ENCODE peak calls at places on chromosome 7, in six cellular contexts. Q is Calu3, I is upper lobe of right lung, S is progenitor cell of endocrine pancreas, Y is Peyer's patch, M is GM12865. G is an unnamed sample.
A peak's percentile ranks its signal among the peaks of the same experiment; 100 is the strongest.

GRCh38 chr7:77940647-77941046 is 142.1 kb downstream of the PHTF2 start:
- DNase-seq in S (no peak), Q (peak; percentile 7), I (no peak), M (peak; percentile 31), Y (no peak), G (no peak)

GRCh38 chr7:148962823-148963582 is 65.3 kb downstream of the PDIA4 start:
- DNase-seq in S (peak; percentile 17), M (peak; percentile 74), I (peak; percentile 76), Q (peak; percentile 48), Y (peak; percentile 72), G (no peak)

GRCh38 chr7:50418086-50418515 is 32.0 kb downstream of the FIGNL1 start:
- DNase-seq in I (peak; percentile 79), Y (peak; percentile 63), S (peak; percentile 63), M (peak; percentile 89), Q (peak; percentile 90), G (peak; percentile 63)

GRCh38 chr7:130494480-130494879 is 2.6 kb downstream of the MEST start:
- DNase-seq in Y (no peak), M (no peak), Q (no peak), I (no peak), S (no peak), G (no peak)

GRCh38 chr7:139855498-139856270 is 26.6 kb downstream of the TBXAS1 start:
- DNase-seq in Q (no peak), S (no peak), M (peak; percentile 59), Y (no peak), I (no peak), G (peak; percentile 85)

GRCh38 chr7:142567201-142567600 is 182.1 kb upstream of the PRSS1 start:
- DNase-seq in Y (no peak), Q (no peak), M (no peak), I (no peak), S (no peak), G (no peak)

GRCh38 chr7:113087278-113087998 is 811 bp upstream of the GPR85 start:
- DNase-seq in Y (no peak), S (no peak), I (no peak), Q (no peak), M (no peak), G (no peak)

GRCh38 chr7:80781561-80781979 is 137.3 kb downstream of the SEMA3C start:
- DNase-seq in M (no peak), Y (no peak), S (no peak), I (no peak), Q (no peak), G (no peak)

GRCh38 chr7:143367972-143368371 is 5.5 kb upstream of the FAM131B start:
- DNase-seq in Y (peak; percentile 93), M (no peak), I (no peak), S (no peak), Q (peak; percentile 93), G (no peak)

GRCh38 chr7:140564643-140565042 is 76.0 kb downstream of the DENND2A start:
- DNase-seq in Y (no peak), M (peak; percentile 11), I (no peak), Q (peak; percentile 45), S (no peak), G (no peak)

GRCh38 chr7:99459087-99459486 is 6.9 kb downstream of the ATP5MF start:
- DNase-seq in Q (no peak), S (no peak), Y (no peak), I (no peak), M (peak; percentile 48), G (no peak)

GRCh38 chr7:81211617-81212016 is 292.8 kb upstream of the SEMA3C start:
- DNase-seq in I (no peak), Y (no peak), M (no peak), S (no peak), Q (no peak), G (no peak)

GRCh38 chr7:142323706-142324105 is 65.8 kb upstream of the PRSS58 start:
- DNase-seq in M (peak; percentile 10), I (no peak), S (peak; percentile 40), Y (peak; percentile 58), Q (peak; percentile 67), G (no peak)

GRCh38 chr7:95066736-95067530 is 159.5 kb downstream of the PPP1R9A start:
- DNase-seq in I (no peak), Y (no peak), M (no peak), Q (no peak), S (no peak), G (no peak)

GRCh38 chr7:142887282-142888015 is 1.9 kb upstream of the TRPV6 start:
- DNase-seq in Q (no peak), I (peak; percentile 25), M (no peak), Y (peak; percentile 24), S (no peak), G (no peak)

GRCh38 chr7:2905027-2905426 is 60.9 kb upstream of the GNA12 start:
- DNase-seq in I (no peak), M (no peak), Y (no peak), Q (no peak), S (no peak), G (no peak)

GRCh38 chr7:115274-115911 is 77.0 kb upstream of the FAM20C start:
- DNase-seq in M (no peak), I (peak; percentile 76), S (no peak), Y (no peak), Q (no peak), G (peak; percentile 76)

GRCh38 chr7:115782716-115783460 is 247.7 kb downstream of the TFEC start:
- DNase-seq in M (no peak), I (no peak), S (no peak), Q (no peak), Y (no peak), G (no peak)

GRCh38 chr7:158394936-158395335 is 192.7 kb downstream of the PTPRN2 start:
- DNase-seq in I (peak; percentile 76), S (peak; percentile 63), Y (peak; percentile 72), Q (peak; percentile 45), M (no peak), G (no peak)

GRCh38 chr7:15801565-15801964 is 115.1 kb upstream of the MEOX2 start:
- DNase-seq in I (no peak), S (no peak), M (no peak), Q (no peak), Y (no peak), G (no peak)

GRCh38 chr7:73429622-73430505 is 3.7 kb upstream of the FZD9 start:
- DNase-seq in S (no peak), Q (no peak), I (no peak), M (no peak), Y (no peak), G (no peak)

GRCh38 chr7:98180751-98181150 is 30.5 kb upstream of the BHLHA15 start:
- DNase-seq in Y (no peak), Q (no peak), I (no peak), M (no peak), S (no peak), G (no peak)

GRCh38 chr7:156942708-156943090 is 6.8 kb upstream of the NOM1 start:
- DNase-seq in Q (peak; percentile 56), S (no peak), I (no peak), M (no peak), Y (no peak), G (no peak)

GRCh38 chr7:143287935-143288826 is at the start of gene CASP2:
- DNase-seq in S (peak; percentile 98), I (peak; percentile 100), M (peak; percentile 99), Q (peak; percentile 98), Y (peak; percentile 99), G (peak; percentile 95)

GRCh38 chr7:35039343-35039742 is 2.1 kb upstream of the DPY19L1 start:
- DNase-seq in M (no peak), I (no peak), Y (no peak), Q (no peak), S (no peak), G (no peak)

GRCh38 chr7:128157906-128158305 is 83.2 kb upstream of the LEP start:
- DNase-seq in I (no peak), Q (no peak), Y (no peak), S (no peak), M (no peak), G (no peak)

GRCh38 chr7:91398341-91398740 is 134.1 kb downstream of the FZD1 start:
- DNase-seq in I (no peak), Q (no peak), S (no peak), Y (no peak), M (no peak), G (no peak)

GRCh38 chr7:131075406-131075805 is 252.3 kb upstream of the MKLN1 start:
- DNase-seq in M (no peak), Q (no peak), I (no peak), S (no peak), Y (no peak), G (no peak)

GRCh38 chr7:12212051-12212485 is 974 bp downstream of the TMEM106B start:
- DNase-seq in I (no peak), M (peak; percentile 8), S (no peak), Q (peak; percentile 29), Y (no peak), G (no peak)

DNA sequence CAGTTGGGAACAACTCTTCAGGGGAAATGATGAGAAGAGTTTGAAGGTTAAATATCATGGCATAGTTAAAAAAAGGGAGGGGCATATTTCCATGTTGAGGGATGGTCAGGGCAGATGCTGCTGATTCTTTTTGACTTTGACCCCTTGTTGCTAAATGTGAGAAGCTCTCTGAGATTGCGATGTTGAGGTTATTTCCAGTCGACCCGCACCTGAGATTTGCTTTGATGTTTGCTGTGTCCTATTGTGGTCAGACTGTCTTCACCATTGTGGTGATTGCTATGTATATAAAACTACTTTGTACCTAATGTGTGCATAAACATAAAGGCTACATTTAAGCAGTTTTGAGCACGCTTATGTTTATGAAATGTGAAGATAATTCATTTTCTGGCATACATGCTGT is 90.9 kb downstream of the BBS9 start:
- DNase-seq in S (no peak), M (no peak), Y (no peak), Q (no peak), I (no peak), G (no peak)
- TF ChIP-seq CTCF in S (no peak), M (no peak), Y (no peak), Q (no peak), I (no peak), G (no peak)

GRCh38 chr7:67588631-67589030 is 592.0 kb downstream of the TYW1 start:
- DNase-seq in I (no peak), M (no peak), Y (no peak), Q (no peak), S (no peak), G (no peak)
- TF ChIP-seq CTCF in I (no peak), M (no peak), Y (no peak), Q (no peak), S (no peak), G (no peak)

DNA sequence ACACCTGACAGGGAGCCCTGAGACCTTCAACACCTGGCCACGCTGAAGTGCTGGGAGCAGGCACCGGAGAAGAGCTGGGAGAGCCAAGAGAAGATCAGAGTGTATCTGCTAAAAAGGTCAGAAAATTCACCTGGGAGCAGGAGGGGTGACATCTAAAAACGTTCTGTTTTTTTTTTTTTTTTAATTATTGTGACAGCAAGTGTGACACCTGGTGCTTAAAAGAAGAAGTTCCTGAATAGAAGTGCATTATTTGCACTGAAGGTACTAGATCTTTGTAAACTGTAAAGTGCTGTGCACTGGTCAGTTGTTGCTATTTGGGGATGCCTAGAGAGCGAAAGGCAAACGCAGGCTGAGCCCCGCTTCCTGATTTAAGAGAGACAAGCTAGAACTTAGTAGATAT is 422.0 kb downstream of the PLXNA4 start:
- DNase-seq in S (no peak), M (no peak), Y (no peak), Q (no peak), I (no peak), G (no peak)
- TF ChIP-seq CTCF in S (no peak), M (no peak), Y (no peak), Q (no peak), I (no peak), G (no peak)

DNA sequence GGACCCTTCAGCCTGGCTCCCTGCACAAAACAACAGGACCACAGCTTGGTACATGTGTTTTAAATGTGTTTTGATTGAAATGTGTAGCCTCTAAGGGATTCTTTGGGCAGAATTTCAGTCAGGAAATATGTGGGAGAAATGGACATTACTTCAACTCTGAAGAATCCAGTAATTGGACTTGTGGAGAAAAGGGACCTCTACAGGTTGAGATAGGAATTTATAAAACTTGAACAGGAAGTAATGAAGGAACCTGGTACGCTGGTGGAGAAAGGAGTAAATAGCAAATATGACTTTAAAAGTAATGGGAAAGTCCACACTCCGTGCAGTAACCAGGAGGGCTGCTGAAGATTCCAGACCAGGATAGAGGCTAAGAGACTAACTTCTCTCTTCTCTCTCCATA is 220.5 kb downstream of the LHFPL3 start:
- DNase-seq in I (no peak), S (no peak), Q (no peak), Y (no peak), M (no peak), G (no peak)
- TF ChIP-seq CTCF in I (no peak), S (peak; percentile 20), Q (no peak), Y (no peak), M (no peak), G (no peak)